ENCODE peak calls at places on chromosome 18, in four cellular contexts. One of them, this sample, is unnamed.

GRCh38 chr18:23071285-23071684 is 64.0 kb upstream of the CABLES1 start:
- DNase-seq in IMR-90: peak; percentile 72
- DNase-seq in neuronal stem cell: no peak
- DNase-seq in mesenchymal stem cell: no peak
- DNase-seq in this sample: no peak

GRCh38 chr18:63963610-63964256 is 6.1 kb upstream of the SERPINB8 start:
- DNase-seq in IMR-90: peak; percentile 77
- DNase-seq in mesenchymal stem cell: peak; percentile 74
- DNase-seq in neuronal stem cell: no peak
- DNase-seq in this sample: no peak

GRCh38 chr18:44945847-44946490 is 265.3 kb downstream of the SETBP1 start:
- DNase-seq in mesenchymal stem cell: no peak
- DNase-seq in neuronal stem cell: peak; percentile 62
- DNase-seq in IMR-90: no peak
- DNase-seq in this sample: no peak

GRCh38 chr18:26403451-26403850 is 144.9 kb downstream of the KCTD1 start:
- DNase-seq in mesenchymal stem cell: no peak
- DNase-seq in IMR-90: no peak
- DNase-seq in neuronal stem cell: no peak
- DNase-seq in this sample: no peak

GRCh38 chr18:26482567-26482966 is 65.8 kb downstream of the KCTD1 start:
- DNase-seq in neuronal stem cell: no peak
- DNase-seq in mesenchymal stem cell: no peak
- DNase-seq in IMR-90: no peak
- DNase-seq in this sample: peak; percentile 43

GRCh38 chr18:10076502-10077030 is 162.8 kb downstream of the VAPA start:
- DNase-seq in neuronal stem cell: no peak
- DNase-seq in mesenchymal stem cell: no peak
- DNase-seq in IMR-90: no peak
- DNase-seq in this sample: no peak

GRCh38 chr18:36186461-36187137 is 698 bp upstream of the MOCOS start:
- DNase-seq in mesenchymal stem cell: peak; percentile 17
- DNase-seq in IMR-90: no peak
- DNase-seq in neuronal stem cell: no peak
- DNase-seq in this sample: no peak

GRCh38 chr18:73118121-73118816 is 250.5 kb upstream of the NETO1 start:
- DNase-seq in IMR-90: peak; percentile 72
- DNase-seq in mesenchymal stem cell: peak; percentile 79
- DNase-seq in neuronal stem cell: no peak
- DNase-seq in this sample: no peak

GRCh38 chr18:75124967-75125358 is 84.0 kb downstream of the PTGR3 start:
- DNase-seq in mesenchymal stem cell: no peak
- DNase-seq in neuronal stem cell: no peak
- DNase-seq in IMR-90: no peak
- DNase-seq in this sample: no peak

GRCh38 chr18:45156941-45157340 is 458.3 kb upstream of the SLC14A2 start:
- DNase-seq in IMR-90: peak; percentile 28
- DNase-seq in neuronal stem cell: no peak
- DNase-seq in mesenchymal stem cell: peak; percentile 28
- DNase-seq in this sample: no peak

GRCh38 chr18:48663096-48663930 is 124.5 kb downstream of the CTIF start:
- DNase-seq in mesenchymal stem cell: no peak
- DNase-seq in neuronal stem cell: no peak
- DNase-seq in IMR-90: no peak
- DNase-seq in this sample: no peak

GRCh38 chr18:48663931-48664847 is 125.4 kb downstream of the CTIF start:
- DNase-seq in mesenchymal stem cell: peak; percentile 57
- DNase-seq in IMR-90: peak; percentile 36
- DNase-seq in neuronal stem cell: peak; percentile 66
- DNase-seq in this sample: peak; percentile 99

GRCh38 chr18:48661421-48661820 is 122.6 kb downstream of the CTIF start:
- DNase-seq in mesenchymal stem cell: no peak
- DNase-seq in neuronal stem cell: no peak
- DNase-seq in IMR-90: no peak
- DNase-seq in this sample: no peak

GRCh38 chr18:48660346-48661228 is 121.8 kb downstream of the CTIF start:
- DNase-seq in neuronal stem cell: no peak
- DNase-seq in IMR-90: no peak
- DNase-seq in mesenchymal stem cell: no peak
- DNase-seq in this sample: no peak

DNA sequence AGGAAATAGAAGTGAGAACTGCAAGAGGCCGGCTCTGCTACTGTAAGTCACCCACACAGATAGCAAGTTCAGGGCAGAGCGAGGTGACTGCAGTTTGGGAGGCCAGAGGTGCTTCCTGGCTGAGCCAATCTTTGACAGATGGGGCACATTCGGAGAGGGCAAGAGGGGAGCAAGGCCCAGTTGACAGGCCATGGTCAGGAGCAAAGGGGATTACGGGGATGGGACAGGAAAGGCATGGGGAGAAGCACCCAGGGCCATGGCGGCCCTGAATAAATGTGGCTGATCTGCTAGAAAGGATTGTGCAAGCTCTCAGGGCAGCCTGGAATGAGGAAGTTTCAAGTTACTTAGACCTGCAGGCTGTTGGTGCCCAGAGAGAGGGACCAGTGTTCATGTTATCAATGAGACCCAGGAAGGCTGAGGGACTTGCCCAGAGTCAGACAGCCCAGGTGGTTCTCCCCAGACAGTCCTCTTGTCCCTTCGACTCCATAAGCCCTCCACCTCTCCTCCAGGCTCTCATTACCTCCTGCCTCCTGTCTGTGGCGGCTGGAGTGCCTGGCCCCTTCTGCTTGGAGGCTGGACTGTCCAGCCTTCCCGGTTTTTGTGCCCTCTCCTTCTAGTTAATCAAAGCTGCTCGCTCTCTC is 123.3 kb downstream of the CTIF start:
- DNase-seq in mesenchymal stem cell: peak; percentile 76
- DNase-seq in neuronal stem cell: no peak
- DNase-seq in IMR-90: peak; percentile 78
- DNase-seq in this sample: no peak
- H3K4ac ChIP-seq in mesenchymal stem cell: no peak overlapping the region
- H3K4ac ChIP-seq in neuronal stem cell: peak overlapping the region; percentile 13
- H3K4ac ChIP-seq in IMR-90: peak overlapping the region; percentile 96
- H3K4ac ChIP-seq in this sample: no peak overlapping the region

DNA sequence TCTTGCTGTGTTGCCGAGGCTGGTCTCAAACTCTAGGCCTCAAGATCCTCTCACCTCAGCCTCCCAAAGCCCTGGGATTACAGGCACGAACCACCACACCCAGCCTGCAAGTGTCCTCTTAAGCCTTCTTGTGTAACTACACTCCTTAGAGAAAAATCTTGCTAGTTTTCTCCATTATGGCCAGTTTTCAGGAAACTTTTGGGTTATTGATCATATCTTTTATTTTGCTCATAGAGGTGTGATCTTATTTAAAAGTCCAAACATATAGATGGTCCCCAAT is 2.4 kb downstream of the SOCS6 start:
- DNase-seq in IMR-90: no peak
- DNase-seq in neuronal stem cell: no peak
- DNase-seq in mesenchymal stem cell: no peak
- DNase-seq in this sample: no peak
- H3K4ac ChIP-seq in IMR-90: no peak overlapping the region
- H3K4ac ChIP-seq in neuronal stem cell: no peak overlapping the region
- H3K4ac ChIP-seq in mesenchymal stem cell: no peak overlapping the region
- H3K4ac ChIP-seq in this sample: no peak overlapping the region

GRCh38 chr18:32308493-32309120 is 118.8 kb downstream of the MEP1B start:
- DNase-seq in neuronal stem cell: no peak
- DNase-seq in IMR-90: peak; percentile 94
- DNase-seq in mesenchymal stem cell: peak; percentile 93
- DNase-seq in this sample: no peak

GRCh38 chr18:32315881-32316280 is 126.0 kb downstream of the MEP1B start:
- DNase-seq in mesenchymal stem cell: no peak
- DNase-seq in IMR-90: peak; percentile 74
- DNase-seq in neuronal stem cell: no peak
- DNase-seq in this sample: no peak

DNA sequence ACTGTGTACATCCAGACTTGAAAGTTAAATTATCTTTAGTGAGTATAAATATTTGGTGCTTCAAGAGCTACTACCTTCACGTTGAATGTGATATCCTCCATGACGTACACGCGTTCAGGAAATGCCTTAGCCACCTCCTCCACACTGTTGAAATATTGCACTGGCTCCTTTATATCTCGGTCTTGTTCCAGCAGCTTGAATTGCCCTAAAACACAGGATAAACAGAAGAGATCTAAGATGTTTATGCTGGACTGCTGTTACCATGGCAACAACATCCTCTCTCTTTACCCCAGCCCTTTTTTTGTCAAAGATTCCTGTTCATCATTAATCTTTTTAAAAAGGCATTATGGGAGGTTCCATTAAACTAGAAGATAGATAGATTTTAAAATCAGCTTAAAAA is 120.3 kb downstream of the MEP1B start:
- DNase-seq in IMR-90: peak; percentile 89
- DNase-seq in neuronal stem cell: no peak
- DNase-seq in mesenchymal stem cell: peak; percentile 88
- DNase-seq in this sample: no peak
- H3K4ac ChIP-seq in IMR-90: no peak overlapping the region
- H3K4ac ChIP-seq in neuronal stem cell: no peak overlapping the region
- H3K4ac ChIP-seq in mesenchymal stem cell: no peak overlapping the region
- H3K4ac ChIP-seq in this sample: no peak overlapping the region

GRCh38 chr18:28043631-28044030 is 133.3 kb downstream of the CDH2 start:
- DNase-seq in mesenchymal stem cell: no peak
- DNase-seq in IMR-90: no peak
- DNase-seq in neuronal stem cell: no peak
- DNase-seq in this sample: no peak

GRCh38 chr18:28048612-28049011 is 128.3 kb downstream of the CDH2 start:
- DNase-seq in mesenchymal stem cell: no peak
- DNase-seq in neuronal stem cell: no peak
- DNase-seq in IMR-90: no peak
- DNase-seq in this sample: no peak

GRCh38 chr18:28044036-28044435 is 132.9 kb downstream of the CDH2 start:
- DNase-seq in neuronal stem cell: no peak
- DNase-seq in mesenchymal stem cell: no peak
- DNase-seq in IMR-90: no peak
- DNase-seq in this sample: no peak

GRCh38 chr18:28045176-28045810 is 131.6 kb downstream of the CDH2 start:
- DNase-seq in neuronal stem cell: no peak
- DNase-seq in IMR-90: peak; percentile 86
- DNase-seq in mesenchymal stem cell: peak; percentile 75
- DNase-seq in this sample: no peak

GRCh38 chr18:28045880-28046279 is 131.1 kb downstream of the CDH2 start:
- DNase-seq in neuronal stem cell: no peak
- DNase-seq in mesenchymal stem cell: no peak
- DNase-seq in IMR-90: peak; percentile 36
- DNase-seq in this sample: no peak
- H3K4ac ChIP-seq in neuronal stem cell: no peak overlapping the region
- H3K4ac ChIP-seq in mesenchymal stem cell: no peak overlapping the region
- H3K4ac ChIP-seq in IMR-90: no peak overlapping the region
- H3K4ac ChIP-seq in this sample: no peak overlapping the region

GRCh38 chr18:55219059-55219458 is 259.8 kb upstream of the CCDC68 start:
- DNase-seq in IMR-90: no peak
- DNase-seq in mesenchymal stem cell: no peak
- DNase-seq in neuronal stem cell: no peak
- DNase-seq in this sample: no peak

GRCh38 chr18:55220523-55220922 is 261.3 kb upstream of the CCDC68 start:
- DNase-seq in neuronal stem cell: no peak
- DNase-seq in IMR-90: no peak
- DNase-seq in mesenchymal stem cell: no peak
- DNase-seq in this sample: no peak

GRCh38 chr18:55224086-55224625 is 264.9 kb upstream of the CCDC68 start:
- DNase-seq in IMR-90: peak; percentile 55
- DNase-seq in neuronal stem cell: no peak
- DNase-seq in mesenchymal stem cell: no peak
- DNase-seq in this sample: no peak

GRCh38 chr18:55219823-55220222 is 260.6 kb upstream of the CCDC68 start:
- DNase-seq in neuronal stem cell: no peak
- DNase-seq in mesenchymal stem cell: no peak
- DNase-seq in IMR-90: no peak
- DNase-seq in this sample: no peak

DNA sequence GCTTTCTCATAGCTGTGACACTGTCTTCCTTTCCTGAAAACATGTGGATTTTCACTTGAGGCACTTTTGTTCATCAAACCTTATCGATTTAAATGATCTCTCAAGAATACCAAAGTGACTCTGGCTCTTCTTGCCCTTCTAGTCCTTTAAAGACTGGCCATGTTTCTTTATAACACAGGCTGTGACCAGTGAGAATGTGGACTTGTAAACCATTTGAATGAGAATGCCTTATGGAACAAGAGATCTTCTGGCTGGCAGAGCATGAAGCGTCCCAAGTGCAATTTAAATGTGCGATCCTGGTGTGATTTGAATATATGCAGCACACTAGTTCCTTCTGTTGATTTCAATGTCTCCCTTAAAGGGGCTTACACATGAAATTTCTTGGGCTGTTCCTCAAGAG is 262.3 kb upstream of the CCDC68 start:
- DNase-seq in neuronal stem cell: no peak
- DNase-seq in IMR-90: no peak
- DNase-seq in mesenchymal stem cell: no peak
- DNase-seq in this sample: no peak
- H3K4ac ChIP-seq in neuronal stem cell: no peak overlapping the region
- H3K4ac ChIP-seq in IMR-90: no peak overlapping the region
- H3K4ac ChIP-seq in mesenchymal stem cell: no peak overlapping the region
- H3K4ac ChIP-seq in this sample: no peak overlapping the region

GRCh38 chr18:9016819-9017169 is 85.7 kb upstream of the NDUFV2 start:
- DNase-seq in IMR-90: peak; percentile 9
- DNase-seq in neuronal stem cell: no peak
- DNase-seq in mesenchymal stem cell: no peak
- DNase-seq in this sample: no peak
- H3K4ac ChIP-seq in IMR-90: peak overlapping the region; percentile 92
- H3K4ac ChIP-seq in neuronal stem cell: no peak overlapping the region
- H3K4ac ChIP-seq in mesenchymal stem cell: peak overlapping the region; percentile 83
- H3K4ac ChIP-seq in this sample: no peak overlapping the region

GRCh38 chr18:7921938-7922587 is 354.9 kb downstream of the PTPRM start:
- DNase-seq in mesenchymal stem cell: peak; percentile 90
- DNase-seq in IMR-90: peak; percentile 59
- DNase-seq in neuronal stem cell: no peak
- DNase-seq in this sample: no peak
- H3K4ac ChIP-seq in mesenchymal stem cell: peak overlapping the region; percentile 89
- H3K4ac ChIP-seq in IMR-90: peak overlapping the region; percentile 76
- H3K4ac ChIP-seq in neuronal stem cell: no peak overlapping the region
- H3K4ac ChIP-seq in this sample: no peak overlapping the region

DNA sequence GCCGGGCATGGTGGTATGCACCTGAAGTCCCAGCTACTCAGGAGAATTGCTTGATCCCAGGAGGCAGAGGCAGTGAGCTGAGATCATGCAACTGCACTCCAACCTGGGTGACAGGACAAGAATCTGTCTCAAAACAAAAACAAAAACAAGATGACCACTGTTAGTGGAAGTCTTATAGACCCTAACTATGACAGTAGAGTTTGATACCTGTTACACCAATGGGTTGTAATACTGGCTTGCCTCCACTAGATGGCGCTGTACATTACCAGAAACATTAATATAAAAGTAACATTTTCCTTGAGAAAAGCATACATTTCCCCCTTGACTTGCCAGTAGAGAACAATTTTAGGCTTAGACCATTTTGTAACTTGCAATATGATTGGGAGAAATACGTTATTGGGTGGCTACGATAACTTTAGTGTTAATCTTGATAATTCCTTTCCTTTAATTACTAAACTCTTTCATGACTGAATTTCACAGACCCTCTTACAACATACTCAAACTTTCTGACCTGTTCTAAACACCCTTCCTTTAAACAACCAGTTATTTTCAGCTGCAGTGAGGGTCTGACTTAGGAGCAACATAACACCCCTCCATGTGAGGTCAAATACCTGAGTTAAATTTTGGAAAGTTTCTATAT is 19.5 kb downstream of the SLC25A52 start:
- DNase-seq in mesenchymal stem cell: peak; percentile 43
- DNase-seq in neuronal stem cell: peak; percentile 15
- DNase-seq in IMR-90: peak; percentile 36
- DNase-seq in this sample: no peak
- H3K4ac ChIP-seq in mesenchymal stem cell: no peak overlapping the region
- H3K4ac ChIP-seq in neuronal stem cell: no peak overlapping the region
- H3K4ac ChIP-seq in IMR-90: no peak overlapping the region
- H3K4ac ChIP-seq in this sample: no peak overlapping the region